ENCODE peak calls at places on chromosomes 11 and 22, in ten cellular contexts. K, I, B, G, A, H, D, L, E and O are unnamed samples.

GRCh38 chr11:46277623-46278386 is at the start of gene CREB3L1:
- DNase-seq in K (no peak), I (no peak), B (no peak), G (no peak), A (no peak), H (peak), D (peak), L (no peak), E (peak), O (peak)

GRCh38 chr22:31872209-31872608 is 72.1 kb upstream of the YWHAH start:
- DNase-seq in K (no peak), I (no peak), B (no peak), G (no peak), A (peak), H (no peak), D (no peak), L (no peak), E (no peak), O (no peak)

GRCh38 chr11:61567286-61568061 is 13.4 kb downstream of the SYT7 start:
- DNase-seq in K (peak), I (no peak), B (peak), G (peak), A (peak), H (peak), D (peak), L (peak), E (peak), O (peak)

GRCh38 chr11:2844996-2845395 is 40.6 kb downstream of the CDKN1C start:
- DNase-seq in K (no peak), I (no peak), B (no peak), G (no peak), A (no peak), H (no peak), D (no peak), L (no peak), E (no peak), O (no peak)

GRCh38 chr22:30370681-30371080 is 13.9 kb downstream of the CCDC157 start:
- DNase-seq in K (no peak), I (no peak), B (no peak), G (no peak), A (no peak), H (no peak), D (no peak), L (no peak), E (no peak), O (no peak)

GRCh38 chr22:33247758-33248157 is 189.6 kb upstream of the SYN3 start:
- DNase-seq in K (no peak), I (peak), B (no peak), G (no peak), A (no peak), H (no peak), D (peak), L (no peak), E (no peak), O (no peak)

GRCh38 chr11:61361237-61361636 is 445 bp downstream of the CYB561A3 start:
- DNase-seq in K (no peak), I (no peak), B (no peak), G (no peak), A (no peak), H (no peak), D (no peak), L (no peak), E (no peak), O (no peak)

GRCh38 chr11:74004694-74005615 is 3.9 kb downstream of the UCP3 start:
- DNase-seq in K (no peak), I (no peak), B (no peak), G (no peak), A (no peak), H (no peak), D (no peak), L (no peak), E (peak), O (no peak)

GRCh38 chr11:126443120-126443519 is 87.6 kb downstream of the ST3GAL4 start:
- DNase-seq in K (no peak), I (no peak), B (no peak), G (no peak), A (no peak), H (no peak), D (no peak), L (no peak), E (no peak), O (no peak)

GRCh38 chr22:48088926-48089536 is 1326.6 kb downstream of the TBC1D22A start:
- DNase-seq in K (no peak), I (no peak), B (no peak), G (no peak), A (no peak), H (no peak), D (no peak), L (no peak), E (no peak), O (no peak)

GRCh38 chr11:77346906-77347603 is 45.6 kb upstream of the GDPD4 start:
- DNase-seq in K (no peak), I (no peak), B (no peak), G (no peak), A (no peak), H (no peak), D (peak), L (no peak), E (no peak), O (peak)

GRCh38 chr11:8375460-8375859 is 111.8 kb upstream of the LMO1 start:
- DNase-seq in K (no peak), I (no peak), B (no peak), G (no peak), A (peak), H (no peak), D (no peak), L (no peak), E (no peak), O (no peak)

GRCh38 chr11:14380947-14381555 is 22.1 kb upstream of the RRAS2 start:
- DNase-seq in K (peak), I (no peak), B (peak), G (peak), A (peak), H (peak), D (peak), L (peak), E (peak), O (peak)

GRCh38 chr22:50041361-50042065 is 16.6 kb downstream of the TTLL8 start:
- DNase-seq in K (no peak), I (no peak), B (no peak), G (no peak), A (no peak), H (no peak), D (no peak), L (no peak), E (no peak), O (no peak)

GRCh38 chr11:14318581-14318981 is 40.4 kb downstream of the RRAS2 start:
- DNase-seq in K (no peak), I (no peak), B (no peak), G (no peak), A (no peak), H (no peak), D (peak), L (no peak), E (no peak), O (peak)

GRCh38 chr22:20407829-20408228 is 13.9 kb downstream of the ZNF74 start:
- DNase-seq in K (no peak), I (no peak), B (peak), G (no peak), A (no peak), H (no peak), D (no peak), L (no peak), E (no peak), O (no peak)

GRCh38 chr22:39569066-39569465 is 1.5 kb upstream of the CACNA1I start:
- DNase-seq in K (no peak), I (no peak), B (no peak), G (no peak), A (no peak), H (no peak), D (no peak), L (no peak), E (no peak), O (no peak)

GRCh38 chr11:47848636-47849155 is 546 bp upstream of the NUP160 start:
- DNase-seq in K (no peak), I (no peak), B (no peak), G (no peak), A (no peak), H (no peak), D (no peak), L (no peak), E (no peak), O (no peak)

GRCh38 chr22:44224166-44224565 is 43.4 kb downstream of the PARVG start:
- DNase-seq in K (no peak), I (no peak), B (no peak), G (no peak), A (no peak), H (no peak), D (peak), L (no peak), E (no peak), O (peak)

GRCh38 chr22:37991738-37992442 is 7.5 kb upstream of the SOX10 start:
- DNase-seq in K (no peak), I (no peak), B (no peak), G (no peak), A (no peak), H (no peak), D (no peak), L (no peak), E (no peak), O (no peak)

GRCh38 chr11:32643526-32643925 is 59.9 kb downstream of the EIF3M start:
- DNase-seq in K (no peak), I (no peak), B (no peak), G (no peak), A (no peak), H (no peak), D (peak), L (peak), E (no peak), O (peak)

GRCh38 chr11:2581931-2582435 is 117.8 kb downstream of the KCNQ1OT1 start:
- DNase-seq in K (no peak), I (no peak), B (peak), G (peak), A (no peak), H (no peak), D (no peak), L (no peak), E (no peak), O (no peak)

GRCh38 chr22:20135846-20136602 is 4.4 kb downstream of the ZDHHC8 start:
- DNase-seq in K (no peak), I (no peak), B (no peak), G (no peak), A (no peak), H (no peak), D (no peak), L (no peak), E (no peak), O (no peak)

GRCh38 chr22:35446365-35446764 is 46.4 kb downstream of the MCM5 start:
- DNase-seq in K (no peak), I (no peak), B (no peak), G (no peak), A (no peak), H (no peak), D (peak), L (no peak), E (no peak), O (peak)